ENCODE peak calls at places on chromosomes 7 and 10, in six cellular contexts. One of them, this sample, is unnamed.

GRCh38 chr10:122344741-122345258 is 29.7 kb upstream of the PLEKHA1 start:
- DNase-seq in GM23338: no peak
- DNase-seq in uterus: no peak
- DNase-seq in hepatocyte: peak
- DNase-seq in tibial artery: no peak
- DNase-seq in kidney epithelial cell: no peak
- DNase-seq in this sample: no peak

GRCh38 chr10:105062881-105063280 is 421.8 kb downstream of the SORCS3 start:
- DNase-seq in GM23338: no peak
- DNase-seq in uterus: no peak
- DNase-seq in hepatocyte: peak
- DNase-seq in tibial artery: no peak
- DNase-seq in kidney epithelial cell: no peak
- DNase-seq in this sample: no peak

GRCh38 chr7:91351374-91351773 is 87.1 kb downstream of the FZD1 start:
- DNase-seq in GM23338: no peak
- DNase-seq in uterus: no peak
- DNase-seq in hepatocyte: no peak
- DNase-seq in tibial artery: no peak
- DNase-seq in kidney epithelial cell: peak
- DNase-seq in this sample: no peak

GRCh38 chr10:132708441-132708840 is 77.5 kb downstream of the NKX6-2 start:
- DNase-seq in GM23338: no peak
- DNase-seq in uterus: no peak
- DNase-seq in hepatocyte: no peak
- DNase-seq in tibial artery: peak
- DNase-seq in kidney epithelial cell: no peak
- DNase-seq in this sample: peak

GRCh38 chr10:86102446-86102845 is 264.1 kb downstream of the GRID1 start:
- DNase-seq in GM23338: no peak
- DNase-seq in uterus: no peak
- DNase-seq in hepatocyte: no peak
- DNase-seq in tibial artery: no peak
- DNase-seq in kidney epithelial cell: no peak
- DNase-seq in this sample: peak

GRCh38 chr7:107865956-107866775 is 24.8 kb upstream of the DLD start:
- DNase-seq in GM23338: no peak
- DNase-seq in uterus: no peak
- DNase-seq in hepatocyte: no peak
- DNase-seq in tibial artery: no peak
- DNase-seq in kidney epithelial cell: no peak
- DNase-seq in this sample: no peak

GRCh38 chr7:42222891-42223290 is 14.1 kb downstream of the GLI3 start:
- DNase-seq in GM23338: peak
- DNase-seq in uterus: no peak
- DNase-seq in hepatocyte: no peak
- DNase-seq in tibial artery: no peak
- DNase-seq in kidney epithelial cell: no peak
- DNase-seq in this sample: no peak

GRCh38 chr7:86913709-86914108 is 145.7 kb downstream of the ELAPOR2 start:
- DNase-seq in GM23338: no peak
- DNase-seq in uterus: no peak
- DNase-seq in hepatocyte: no peak
- DNase-seq in tibial artery: no peak
- DNase-seq in kidney epithelial cell: no peak
- DNase-seq in this sample: no peak

GRCh38 chr10:132375795-132376297 is 21.2 kb upstream of the PWWP2B start:
- DNase-seq in GM23338: no peak
- DNase-seq in uterus: no peak
- DNase-seq in hepatocyte: no peak
- DNase-seq in tibial artery: no peak
- DNase-seq in kidney epithelial cell: no peak
- DNase-seq in this sample: no peak

GRCh38 chr10:28503114-28503513 is 29.8 kb upstream of the WAC start:
- DNase-seq in GM23338: no peak
- DNase-seq in uterus: no peak
- DNase-seq in hepatocyte: no peak
- DNase-seq in tibial artery: no peak
- DNase-seq in kidney epithelial cell: no peak
- DNase-seq in this sample: no peak

GRCh38 chr7:156577645-156578577 is 62.7 kb upstream of the RNF32 start:
- DNase-seq in GM23338: no peak
- DNase-seq in uterus: no peak
- DNase-seq in hepatocyte: no peak
- DNase-seq in tibial artery: no peak
- DNase-seq in kidney epithelial cell: no peak
- DNase-seq in this sample: no peak

GRCh38 chr10:48215148-48215982 is 59.1 kb downstream of the FRMPD2 start:
- DNase-seq in GM23338: peak
- DNase-seq in uterus: no peak
- DNase-seq in hepatocyte: peak
- DNase-seq in tibial artery: no peak
- DNase-seq in kidney epithelial cell: no peak
- DNase-seq in this sample: no peak

GRCh38 chr7:151068069-151068773 is 8.8 kb downstream of the SLC4A2 start:
- DNase-seq in GM23338: peak
- DNase-seq in uterus: no peak
- DNase-seq in hepatocyte: no peak
- DNase-seq in tibial artery: no peak
- DNase-seq in kidney epithelial cell: no peak
- DNase-seq in this sample: no peak

GRCh38 chr10:72254891-72255568 is 18.7 kb upstream of the DDIT4 start:
- DNase-seq in GM23338: peak
- DNase-seq in uterus: peak
- DNase-seq in hepatocyte: peak
- DNase-seq in tibial artery: peak
- DNase-seq in kidney epithelial cell: no peak
- DNase-seq in this sample: no peak

GRCh38 chr10:72063703-72064391 is 24.5 kb downstream of the SPOCK2 start:
- DNase-seq in GM23338: no peak
- DNase-seq in uterus: no peak
- DNase-seq in hepatocyte: peak
- DNase-seq in tibial artery: no peak
- DNase-seq in kidney epithelial cell: no peak
- DNase-seq in this sample: no peak

GRCh38 chr7:105718511-105718925 is 137.2 kb upstream of the EFCAB10 start:
- DNase-seq in GM23338: no peak
- DNase-seq in uterus: no peak
- DNase-seq in hepatocyte: no peak
- DNase-seq in tibial artery: no peak
- DNase-seq in kidney epithelial cell: no peak
- DNase-seq in this sample: no peak

GRCh38 chr7:130127404-130128395 is 57.4 kb downstream of the KLHDC10 start:
- DNase-seq in GM23338: no peak
- DNase-seq in uterus: no peak
- DNase-seq in hepatocyte: no peak
- DNase-seq in tibial artery: no peak
- DNase-seq in kidney epithelial cell: no peak
- DNase-seq in this sample: no peak

GRCh38 chr10:118210276-118210675 is 131.8 kb downstream of the FAM204A start:
- DNase-seq in GM23338: no peak
- DNase-seq in uterus: no peak
- DNase-seq in hepatocyte: no peak
- DNase-seq in tibial artery: no peak
- DNase-seq in kidney epithelial cell: peak
- DNase-seq in this sample: no peak

GRCh38 chr10:94129393-94130130 is 135.8 kb downstream of the PLCE1 start:
- DNase-seq in GM23338: no peak
- DNase-seq in uterus: no peak
- DNase-seq in hepatocyte: peak
- DNase-seq in tibial artery: peak
- DNase-seq in kidney epithelial cell: no peak
- DNase-seq in this sample: no peak

GRCh38 chr7:100602889-100603696 is 930 bp downstream of the PCOLCE start:
- DNase-seq in GM23338: peak
- DNase-seq in uterus: peak
- DNase-seq in hepatocyte: peak
- DNase-seq in tibial artery: peak
- DNase-seq in kidney epithelial cell: no peak
- DNase-seq in this sample: no peak

GRCh38 chr7:17534348-17534747 is 235.9 kb downstream of the AHR start:
- DNase-seq in GM23338: no peak
- DNase-seq in uterus: no peak
- DNase-seq in hepatocyte: no peak
- DNase-seq in tibial artery: no peak
- DNase-seq in kidney epithelial cell: no peak
- DNase-seq in this sample: no peak

GRCh38 chr7:17530249-17530648 is 231.8 kb downstream of the AHR start:
- DNase-seq in GM23338: peak
- DNase-seq in uterus: no peak
- DNase-seq in hepatocyte: peak
- DNase-seq in tibial artery: no peak
- DNase-seq in kidney epithelial cell: no peak
- DNase-seq in this sample: no peak

GRCh38 chr7:17528636-17529035 is 230.2 kb downstream of the AHR start:
- DNase-seq in GM23338: no peak
- DNase-seq in uterus: no peak
- DNase-seq in hepatocyte: no peak
- DNase-seq in tibial artery: no peak
- DNase-seq in kidney epithelial cell: no peak
- DNase-seq in this sample: no peak

GRCh38 chr7:17532861-17533404 is 234.5 kb downstream of the AHR start:
- DNase-seq in GM23338: no peak
- DNase-seq in uterus: no peak
- DNase-seq in hepatocyte: no peak
- DNase-seq in tibial artery: no peak
- DNase-seq in kidney epithelial cell: peak
- DNase-seq in this sample: no peak

DNA sequence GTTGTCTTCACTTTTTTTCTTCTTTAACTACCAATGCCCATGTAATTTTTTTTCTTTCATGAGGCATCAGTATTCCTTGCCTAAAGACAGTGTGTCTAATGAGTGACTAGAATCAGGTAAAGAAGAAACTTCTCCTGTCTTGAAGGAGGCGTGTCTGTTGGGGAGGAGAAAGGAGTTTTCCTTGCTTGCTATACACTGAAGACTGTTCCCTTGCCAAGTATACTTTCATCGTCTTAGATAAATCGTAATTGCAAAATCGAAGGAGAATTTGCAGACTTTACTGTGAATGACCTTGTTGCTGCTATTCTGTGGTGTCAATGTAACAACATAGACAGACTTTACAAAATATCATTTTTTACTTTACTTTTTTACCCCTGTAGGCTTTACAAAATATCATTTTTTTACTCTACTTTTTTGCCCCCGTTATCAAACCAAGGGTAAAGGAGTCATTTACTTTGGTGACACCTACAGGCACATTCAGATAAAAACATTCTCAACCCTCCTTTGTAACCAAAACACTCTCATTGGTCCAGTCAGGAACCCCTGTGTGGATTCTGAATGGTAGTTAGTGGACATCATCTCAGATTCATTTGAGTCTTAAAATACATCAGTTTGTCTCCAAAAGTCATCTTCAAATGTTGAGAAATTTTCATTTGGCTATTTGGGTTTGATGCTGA is 232.4 kb downstream of the AHR start:
- DNase-seq in GM23338: peak
- DNase-seq in uterus: no peak
- DNase-seq in hepatocyte: no peak
- DNase-seq in tibial artery: no peak
- DNase-seq in kidney epithelial cell: no peak
- DNase-seq in this sample: no peak
- TF ChIP-seq CTCF in GM23338: peak
- TF ChIP-seq CTCF in uterus: no peak
- TF ChIP-seq CTCF in hepatocyte: peak
- TF ChIP-seq CTCF in tibial artery: peak
- TF ChIP-seq CTCF in kidney epithelial cell: no peak
- TF ChIP-seq CTCF in this sample: peak

DNA sequence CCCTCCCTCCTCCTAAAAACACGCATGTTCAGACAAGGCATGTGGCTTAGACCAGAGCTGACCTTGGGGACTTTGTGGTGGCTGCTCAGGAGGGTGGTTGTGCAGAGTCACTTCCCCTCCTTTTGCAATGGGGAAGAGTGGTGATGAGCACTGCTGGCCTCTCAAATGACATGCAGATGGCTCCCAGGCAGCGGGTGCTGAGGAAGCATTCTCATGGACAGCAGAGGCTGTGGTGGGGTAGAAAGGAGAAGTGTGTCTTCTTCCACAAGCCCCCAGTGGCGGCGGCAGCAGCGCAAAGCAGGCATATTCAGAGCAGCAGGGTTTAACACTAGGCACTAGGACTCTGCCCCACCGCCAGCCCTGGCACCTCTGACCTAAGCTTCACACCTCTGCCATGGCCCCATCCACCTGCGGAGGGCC is 105.9 kb upstream of the ANLN start:
- DNase-seq in GM23338: no peak
- DNase-seq in uterus: no peak
- DNase-seq in hepatocyte: no peak
- DNase-seq in tibial artery: peak
- DNase-seq in kidney epithelial cell: no peak
- DNase-seq in this sample: no peak
- TF ChIP-seq CTCF in GM23338: no peak
- TF ChIP-seq CTCF in uterus: no peak
- TF ChIP-seq CTCF in hepatocyte: no peak
- TF ChIP-seq CTCF in tibial artery: no peak
- TF ChIP-seq CTCF in kidney epithelial cell: no peak
- TF ChIP-seq CTCF in this sample: no peak

DNA sequence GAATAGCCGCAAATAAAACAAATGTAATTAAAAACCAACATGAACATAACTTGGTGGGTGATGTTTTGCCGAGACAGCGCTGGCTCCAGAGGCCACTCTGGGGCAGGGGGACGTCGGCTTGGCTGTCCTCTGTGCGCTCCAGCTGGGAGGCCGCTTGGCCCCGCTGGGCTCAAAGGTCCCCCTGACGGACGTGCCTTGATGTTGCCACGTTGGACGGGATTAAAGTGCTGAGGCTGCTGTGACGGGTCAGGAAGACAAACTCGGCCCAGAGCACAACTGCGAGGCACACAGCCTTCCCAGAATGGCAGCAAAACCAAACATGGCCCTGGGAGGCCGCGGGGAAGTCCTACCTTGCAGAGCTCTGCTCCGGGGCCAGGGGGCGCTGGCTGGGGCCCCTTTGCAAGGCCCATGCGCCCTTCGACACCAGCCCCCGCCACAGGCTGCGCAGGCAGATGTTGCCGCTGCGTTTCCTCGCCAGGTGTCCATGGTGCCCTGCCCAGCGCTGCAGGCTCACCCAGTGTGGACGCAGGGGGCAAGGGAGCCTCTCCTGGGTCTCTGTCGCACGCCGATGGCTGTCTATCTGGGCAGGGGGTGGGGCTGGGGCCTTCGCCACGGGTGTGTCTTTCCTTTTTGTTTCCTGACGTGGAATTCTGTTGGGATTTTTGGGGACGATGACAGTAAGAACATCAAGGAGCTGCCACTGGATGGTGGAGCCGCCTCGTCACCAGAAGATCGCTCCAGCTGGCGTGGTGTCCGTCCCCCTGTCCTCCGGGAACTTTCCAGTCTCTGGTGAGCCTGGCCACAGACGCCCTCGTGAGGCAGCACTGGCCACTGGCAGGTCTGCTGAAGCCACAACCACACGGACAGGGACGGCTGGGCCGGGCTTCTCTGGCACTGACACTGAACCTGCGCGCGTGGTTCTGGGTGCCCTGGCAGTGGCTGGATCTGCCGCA is 99.6 kb upstream of the DIP2C start:
- DNase-seq in GM23338: peak
- DNase-seq in uterus: no peak
- DNase-seq in hepatocyte: peak
- DNase-seq in tibial artery: peak
- DNase-seq in kidney epithelial cell: no peak
- DNase-seq in this sample: peak
- TF ChIP-seq CTCF in GM23338: peak
- TF ChIP-seq CTCF in uterus: peak
- TF ChIP-seq CTCF in hepatocyte: peak
- TF ChIP-seq CTCF in tibial artery: peak
- TF ChIP-seq CTCF in kidney epithelial cell: peak
- TF ChIP-seq CTCF in this sample: peak

GRCh38 chr7:122311280-122311679 is 6.7 kb upstream of the FEZF1 start:
- DNase-seq in GM23338: peak
- DNase-seq in uterus: no peak
- DNase-seq in hepatocyte: no peak
- DNase-seq in tibial artery: no peak
- DNase-seq in kidney epithelial cell: no peak
- DNase-seq in this sample: no peak
- TF ChIP-seq CTCF in GM23338: no peak
- TF ChIP-seq CTCF in uterus: no peak
- TF ChIP-seq CTCF in hepatocyte: no peak
- TF ChIP-seq CTCF in tibial artery: no peak
- TF ChIP-seq CTCF in kidney epithelial cell: no peak
- TF ChIP-seq CTCF in this sample: no peak